ENCODE peak calls at places on chromosomes 5 and 9, in six cellular contexts. J is ovary; O is uterus; G is ascending aorta; C is PC-3; Z is CD8-positive, alpha-beta T cell. F is an unnamed sample. For H3K36me3, the result is how much of the 10 kb centered on the place peaks cover.

GRCh38 chr5:158897444-158898160 is 202.1 kb downstream of the EBF1 start:
- DNase-seq in J (no peak), O (no peak), G (no peak), C (no peak), Z (no peak), F (no peak)

GRCh38 chr5:83430130-83431010 is 41.2 kb upstream of the VCAN start:
- DNase-seq in J (peak), O (peak), G (peak), C (peak), Z (peak), F (peak)

GRCh38 chr9:86202338-86202882 is 57.0 kb downstream of the C9orf153 start:
- DNase-seq in J (no peak), O (no peak), G (no peak), C (peak), Z (no peak), F (no peak)

GRCh38 chr9:130499804-130500263 is 55.1 kb downstream of the ASS1 start:
- DNase-seq in J (no peak), O (no peak), G (no peak), C (peak), Z (no peak), F (peak)

GRCh38 chr5:38595149-38595725 is 38.8 kb upstream of the LIFR start:
- DNase-seq in J (no peak), O (no peak), G (no peak), C (peak), Z (no peak), F (no peak)

GRCh38 chr5:145180341-145180740 is 654.8 kb downstream of the PRELID2 start:
- DNase-seq in J (no peak), O (no peak), G (no peak), C (no peak), Z (no peak), F (no peak)

GRCh38 chr5:150593593-150593992 is 46.9 kb upstream of the SYNPO start:
- DNase-seq in J (no peak), O (no peak), G (no peak), C (no peak), Z (no peak), F (no peak)

GRCh38 chr5:14374100-14374499 is 207.5 kb upstream of the OTULINL start:
- DNase-seq in J (no peak), O (no peak), G (no peak), C (no peak), Z (no peak), F (no peak)

GRCh38 chr5:100761192-100761591 is 141.9 kb downstream of the ST8SIA4 start:
- DNase-seq in J (no peak), O (no peak), G (no peak), C (peak), Z (no peak), F (no peak)

GRCh38 chr9:91761362-91761761 is 188.7 kb downstream of the ROR2 start:
- DNase-seq in J (no peak), O (no peak), G (no peak), C (no peak), Z (no peak), F (no peak)

GRCh38 chr5:91016954-91017690 is 366.0 kb downstream of the ARRDC3 start:
- DNase-seq in J (no peak), O (no peak), G (no peak), C (peak), Z (no peak), F (no peak)

GRCh38 chr5:175895701-175896102 is 24.3 kb downstream of the CPLX2 start:
- DNase-seq in J (no peak), O (no peak), G (no peak), C (no peak), Z (peak), F (peak)

GRCh38 chr5:141636413-141637265 is at the start of the genes HDAC3 and RELL2:
- DNase-seq in J (peak), O (peak), G (peak), C (peak), Z (peak), F (peak)

GRCh38 chr5:135318924-135319323 is 80.1 kb downstream of the MACROH2A1 start:
- DNase-seq in J (no peak), O (peak), G (peak), C (no peak), Z (no peak), F (no peak)

GRCh38 chr5:141848771-141849370 is 29.3 kb downstream of the PCDH1 start:
- DNase-seq in J (peak), O (peak), G (peak), C (peak), Z (no peak), F (no peak)

GRCh38 chr5:178115136-178115834 is 2.0 kb downstream of the N4BP3 start:
- DNase-seq in J (no peak), O (no peak), G (no peak), C (no peak), Z (peak), F (no peak)

GRCh38 chr5:37723147-37723961 is 116.5 kb downstream of the GDNF start:
- DNase-seq in J (no peak), O (no peak), G (no peak), C (peak), Z (no peak), F (no peak)

GRCh38 chr9:13705913-13706312 is 426.4 kb upstream of the MPDZ start:
- DNase-seq in J (no peak), O (peak), G (peak), C (no peak), Z (no peak), F (peak)

GRCh38 chr5:74035521-74035937 is 409.5 kb downstream of the ARHGEF28 start:
- DNase-seq in J (peak), O (peak), G (no peak), C (peak), Z (no peak), F (no peak)

GRCh38 chr9:106976772-106977171 is 113.8 kb downstream of the ZNF462 start:
- DNase-seq in J (no peak), O (no peak), G (no peak), C (no peak), Z (no peak), F (no peak)

GRCh38 chr9:106980551-106981101 is 117.7 kb downstream of the ZNF462 start:
- DNase-seq in J (no peak), O (no peak), G (no peak), C (peak), Z (no peak), F (no peak)

GRCh38 chr9:106983346-106983745 is 120.4 kb downstream of the ZNF462 start:
- DNase-seq in J (no peak), O (no peak), G (no peak), C (no peak), Z (no peak), F (no peak)

GRCh38 chr9:106981396-106982287 is 118.7 kb downstream of the ZNF462 start:
- DNase-seq in J (no peak), O (no peak), G (no peak), C (no peak), Z (no peak), F (no peak)
- H3K27ac ChIP-seq in J (no peak), O (no peak), G (no peak), C (no peak), Z (no peak), F (no peak)

GRCh38 chr9:115106001-115106400 is 12.0 kb downstream of the TNC start:
- DNase-seq in J (no peak), O (no peak), G (no peak), C (peak), Z (no peak), F (no peak)
- H3K4me3 ChIP-seq in J (no peak), O (no peak), G (no peak), C (peak), Z (no peak), F (no peak)

GRCh38 chr9:133045132-133045531 is 14.3 kb downstream of the GTF3C5 start:
- DNase-seq in J (no peak), O (no peak), G (peak), C (no peak), Z (no peak), F (no peak)

GRCh38 chr9:133049043-133049442 is 12.7 kb upstream of the CEL start:
- DNase-seq in J (no peak), O (no peak), G (no peak), C (no peak), Z (no peak), F (no peak)

GRCh38 chr9:133048595-133048994 is 13.2 kb upstream of the CEL start:
- DNase-seq in J (no peak), O (no peak), G (no peak), C (peak), Z (no peak), F (no peak)

GRCh38 chr9:133046196-133046899 is 15.4 kb upstream of the CEL start:
- DNase-seq in J (no peak), O (no peak), G (peak), C (no peak), Z (no peak), F (no peak)

GRCh38 chr9:133046900-133047295 is 14.9 kb upstream of the CEL start:
- DNase-seq in J (no peak), O (no peak), G (no peak), C (no peak), Z (no peak), F (no peak)
- H3K36me3 ChIP-seq in J (under half), O (under half), G (half or more), C (under half), Z (under half), F (under half)

GRCh38 chr9:36101916-36102741 is 34.4 kb upstream of the GLIPR2 start:
- DNase-seq in J (no peak), O (peak), G (peak), C (peak), Z (no peak), F (no peak)
- H3K27ac ChIP-seq in J (no peak), O (peak), G (peak), C (peak), Z (no peak), F (no peak)

GRCh38 chr9:127771570-127772189 is 6.8 kb downstream of the SH2D3C start:
- DNase-seq in J (no peak), O (no peak), G (no peak), C (no peak), Z (no peak), F (no peak)
- H3K4me3 ChIP-seq in J (peak), O (peak), G (peak), C (peak), Z (peak), F (peak)

F was measured in heart left ventricle.